ENCODE peak calls at places on chromosomes 3 and 15, in ten cellular contexts. B is heart right ventricle; T is AG04450; E is CD4-positive, alpha-beta T cell; H is Panc1; G is upper lobe of right lung; F is CD4-positive, CD25-positive, alpha-beta regulatory T cell; D is neural progenitor cell; C is ovary; N is T-helper 17 cell. O is an unnamed sample. For H3K9me3, the result is how much of the 10 kb centered on the place peaks cover.

GRCh38 chr3:125211523-125212095 is 939 bp downstream of the SLC12A8 start:
- DNase-seq in B (no peak), C (no peak), T (no peak), E (no peak), F (no peak), G (no peak), N (no peak), H (no peak), D (no peak), O (no peak)

GRCh38 chr3:66809579-66809958 is 188.5 kb upstream of the KBTBD8 start:
- DNase-seq in B (no peak), F (no peak), N (no peak), E (no peak), G (no peak), H (no peak), D (no peak), T (no peak), C (no peak), O (no peak)

GRCh38 chr3:72335458-72336050 is 512.7 kb downstream of the SHQ1 start:
- DNase-seq in B (no peak), G (no peak), E (no peak), N (no peak), T (no peak), C (no peak), H (no peak), D (no peak), F (no peak), O (no peak)

GRCh38 chr3:160355826-160356225 is 43.2 kb downstream of the IFT80 start:
- DNase-seq in F (no peak), H (no peak), T (no peak), E (no peak), D (no peak), G (no peak), N (no peak), B (no peak), C (no peak), O (no peak)

GRCh38 chr3:41200669-41201021 is 1.3 kb downstream of the CTNNB1 start:
- DNase-seq in F (peak), C (no peak), D (peak), G (no peak), E (no peak), H (no peak), B (peak), N (no peak), T (no peak), O (no peak)

GRCh38 chr3:54891540-54891897 is 36.3 kb downstream of the LRTM1 start:
- DNase-seq in H (peak), C (peak), F (no peak), T (peak), D (peak), E (no peak), B (peak), N (no peak), G (peak), O (peak)

GRCh38 chr3:138578961-138579574 is 15.0 kb downstream of the CEP70 start:
- DNase-seq in N (no peak), E (no peak), F (no peak), C (no peak), B (no peak), H (no peak), D (peak), G (no peak), T (no peak), O (no peak)

GRCh38 chr3:42653560-42654330 is at the start of gene ZBTB47:
- DNase-seq in N (no peak), E (no peak), D (peak), B (peak), T (no peak), F (no peak), H (no peak), G (peak), C (peak), O (peak)

GRCh38 chr15:100099976-100100375 is 241.8 kb downstream of the ADAMTS17 start:
- DNase-seq in H (no peak), D (no peak), G (no peak), E (no peak), C (no peak), N (no peak), F (no peak), B (no peak), T (no peak), O (no peak)

GRCh38 chr15:72141171-72142084 is 23.2 kb downstream of the SENP8 start:
- DNase-seq in G (no peak), D (no peak), H (no peak), N (no peak), E (no peak), F (no peak), B (no peak), T (no peak), C (no peak), O (no peak)

GRCh38 chr3:136305879-136306278 is 55.7 kb downstream of the PCCB start:
- DNase-seq in T (peak), H (peak), E (no peak), C (no peak), B (no peak), G (no peak), N (no peak), F (peak), D (no peak), O (no peak)

GRCh38 chr3:60421749-60422467 is 829.3 kb downstream of the FHIT start:
- DNase-seq in T (no peak), C (no peak), D (no peak), E (no peak), G (no peak), F (no peak), H (no peak), N (no peak), B (no peak), O (no peak)

GRCh38 chr15:87649175-87649574 is 607.4 kb downstream of the NTRK3 start:
- DNase-seq in E (no peak), C (no peak), T (no peak), B (no peak), N (no peak), G (no peak), F (no peak), H (no peak), D (no peak), O (no peak)

GRCh38 chr3:45187597-45188210 is 38.4 kb downstream of the TMEM158 start:
- DNase-seq in D (no peak), N (no peak), G (peak), H (no peak), T (no peak), F (no peak), E (no peak), B (no peak), C (no peak), O (no peak)

GRCh38 chr3:184556502-184557347 is 4.9 kb upstream of the EPHB3 start:
- DNase-seq in C (no peak), N (no peak), H (no peak), B (no peak), F (peak), T (no peak), E (no peak), G (no peak), D (no peak), O (no peak)

GRCh38 chr15:90915808-90916440 is 12.8 kb downstream of the MAN2A2 start:
- DNase-seq in G (peak), F (no peak), T (no peak), H (no peak), N (no peak), B (peak), C (peak), D (no peak), E (no peak), O (no peak)

GRCh38 chr15:30985081-30985531 is 6.3 kb downstream of the MTMR10 start:
- DNase-seq in F (no peak), B (peak), T (no peak), H (no peak), E (no peak), D (no peak), C (no peak), G (no peak), N (no peak), O (no peak)

GRCh38 chr3:150407051-150407817 is 864 bp upstream of the TSC22D2 start:
- DNase-seq in F (no peak), D (no peak), T (no peak), C (no peak), H (no peak), E (no peak), G (no peak), N (no peak), B (peak), O (no peak)

GRCh38 chr3:9276761-9277370 is 27.4 kb upstream of the SRGAP3 start:
- DNase-seq in N (no peak), T (no peak), B (no peak), C (no peak), F (no peak), D (no peak), H (no peak), G (no peak), E (no peak), O (no peak)

GRCh38 chr15:64678126-64678819 is 97.1 kb downstream of the RBPMS2 start:
- DNase-seq in D (no peak), H (no peak), G (no peak), F (no peak), T (no peak), C (no peak), E (no peak), N (no peak), B (no peak), O (no peak)

GRCh38 chr3:126555795-126556636 is 2.7 kb downstream of the C3orf22 start:
- DNase-seq in N (no peak), T (no peak), G (peak), E (peak), B (no peak), C (no peak), H (no peak), D (no peak), F (no peak), O (peak)

GRCh38 chr3:32818431-32819085 is 761 bp downstream of the TRIM71 start:
- DNase-seq in E (no peak), G (peak), T (no peak), D (peak), B (no peak), H (no peak), C (no peak), F (peak), N (no peak), O (peak)

GRCh38 chr3:44991326-44991725 is 15.3 kb downstream of the EXOSC7 start:
- DNase-seq in N (no peak), D (no peak), C (no peak), H (no peak), F (peak), T (no peak), G (no peak), B (no peak), E (no peak), O (no peak)

GRCh38 chr3:178291555-178291954 is 244.7 kb upstream of the KCNMB2 start:
- DNase-seq in D (no peak), G (no peak), E (no peak), B (no peak), T (no peak), H (no peak), C (no peak), F (no peak), N (no peak), O (no peak)

GRCh38 chr15:48478581-48478980 is 147.4 kb downstream of the DUT start:
- DNase-seq in C (no peak), G (no peak), D (no peak), F (no peak), N (no peak), E (no peak), H (no peak), T (no peak), B (no peak), O (no peak)

GRCh38 chr3:117355566-117355965 is 646.0 kb downstream of the TUSC7 start:
- DNase-seq in N (no peak), C (no peak), D (peak), T (no peak), F (no peak), E (no peak), H (no peak), G (no peak), B (no peak), O (no peak)

GRCh38 chr15:48811325-48811938 is 563 bp upstream of the CEP152 start:
- DNase-seq in E (no peak), F (no peak), B (no peak), N (no peak), G (no peak), T (no peak), D (peak), H (no peak), C (no peak), O (no peak)

GRCh38 chr15:65032823-65033537 is 3.5 kb upstream of the MTFMT start:
- DNase-seq in D (peak), F (peak), G (peak), N (no peak), H (peak), C (no peak), B (peak), T (no peak), E (no peak), O (no peak)

GRCh38 chr15:34056921-34057320 is 17.9 kb upstream of the AVEN start:
- DNase-seq in B (no peak), H (no peak), G (no peak), N (no peak), E (no peak), D (no peak), T (no peak), C (no peak), F (no peak), O (no peak)

GRCh38 chr3:155093261-155093660 is 13.1 kb downstream of the MME start:
- DNase-seq in E (no peak), C (no peak), T (no peak), G (no peak), H (no peak), N (no peak), D (no peak), B (no peak), F (no peak), O (no peak)

GRCh38 chr15:47326934-47327333 is 390.4 kb upstream of the SEMA6D start:
- DNase-seq in G (no peak), B (no peak), H (no peak), D (no peak), N (no peak), E (no peak), C (no peak), F (no peak), T (no peak), O (no peak)

GRCh38 chr3:14423197-14423743 is 20.9 kb downstream of the SLC6A6 start:
- DNase-seq in B (no peak), T (no peak), D (no peak), H (no peak), E (no peak), F (no peak), G (no peak), C (no peak), N (no peak), O (no peak)

GRCh38 chr15:58909616-58910015 is 23.9 kb downstream of the SLTM start:
- DNase-seq in G (no peak), F (no peak), C (no peak), T (no peak), D (no peak), N (no peak), B (no peak), E (no peak), H (no peak), O (no peak)

GRCh38 chr15:83698294-83698693 is 44.4 kb downstream of the ADAMTSL3 start:
- DNase-seq in F (no peak), B (peak), G (no peak), N (no peak), D (no peak), T (no peak), H (no peak), E (no peak), C (no peak), O (no peak)

GRCh38 chr3:52067046-52067445 is 10.7 kb upstream of the DUSP7 start:
- DNase-seq in G (no peak), N (no peak), T (no peak), B (no peak), F (no peak), H (no peak), E (no peak), C (no peak), D (no peak), O (no peak)
- H3K9me3 ChIP-seq in G (under half), N (under half), T (under half), B (under half), F (under half), H (under half), E (under half), C (under half), D (under half), O (under half)

GRCh38 chr3:26091096-26091495 is 301.2 kb downstream of the OXSM start:
- DNase-seq in D (no peak), T (no peak), F (no peak), H (no peak), C (no peak), N (no peak), G (no peak), B (no peak), E (no peak), O (no peak)
- H3K9me3 ChIP-seq in D (under half), T (under half), F (under half), H (under half), C (under half), N (under half), G (under half), B (under half), E (under half), O (under half)

DNA sequence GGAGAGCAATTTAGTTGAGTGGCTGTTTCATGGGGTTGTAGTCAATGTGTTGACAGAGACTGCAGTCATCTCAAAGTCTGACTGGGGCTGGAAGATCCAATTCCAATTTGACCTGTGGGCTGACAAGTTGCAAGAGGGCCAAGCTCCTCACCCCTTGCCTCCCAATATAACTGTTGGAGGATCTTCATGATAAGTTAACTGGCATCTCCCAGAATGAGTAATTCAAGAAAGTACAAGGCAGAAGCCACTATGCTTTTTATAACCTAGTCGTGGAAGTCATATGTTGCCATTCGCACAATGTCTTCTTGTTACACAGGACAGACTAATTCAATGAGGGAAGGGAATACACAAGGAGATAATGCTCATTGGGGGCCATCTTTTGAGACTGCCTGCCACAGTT is 29.1 kb downstream of the GPR15 start:
- DNase-seq in G (no peak), N (no peak), F (no peak), T (no peak), C (no peak), E (no peak), D (no peak), H (no peak), B (no peak), O (no peak)
- H3K9me3 ChIP-seq in G (under half), N (under half), F (under half), T (under half), C (under half), E (under half), D (under half), H (under half), B (under half), O (under half)

GRCh38 chr15:25087137-25087536 is 132.3 kb downstream of the SNRPN start:
- DNase-seq in N (no peak), T (no peak), F (no peak), E (no peak), G (no peak), C (no peak), H (no peak), D (no peak), B (no peak), O (no peak)

GRCh38 chr15:25088261-25088790 is 133.5 kb downstream of the SNRPN start:
- DNase-seq in C (no peak), D (no peak), T (no peak), B (no peak), N (no peak), E (no peak), H (no peak), G (no peak), F (no peak), O (no peak)

GRCh38 chr15:25090073-25090733 is 135.4 kb downstream of the SNRPN start:
- DNase-seq in B (no peak), F (no peak), N (no peak), H (no peak), T (no peak), D (no peak), E (no peak), G (no peak), C (no peak), O (peak)

GRCh38 chr15:25091421-25092158 is 136.8 kb downstream of the SNRPN start:
- DNase-seq in T (no peak), F (no peak), C (no peak), G (no peak), E (no peak), H (no peak), B (no peak), N (no peak), D (no peak), O (no peak)

GRCh38 chr15:25089577-25089976 is 134.8 kb downstream of the SNRPN start:
- DNase-seq in F (no peak), D (no peak), B (no peak), G (no peak), C (no peak), T (no peak), E (no peak), N (no peak), H (no peak), O (peak)
- H3K9me3 ChIP-seq in F (half or more), D (under half), B (under half), G (half or more), C (half or more), T (half or more), E (half or more), N (under half), H (under half), O (half or more)